ENCODE peak calls at places on chromosome 19, in four cellular contexts. One of them, this sample, is unnamed.

GRCh38 chr19:1261512-1261862 is 7.6 kb upstream of the CIRBP start:
- DNase-seq in nucleus accumbens: no peak
- DNase-seq in mammary epithelial cell: no peak
- DNase-seq in CD8-positive, alpha-beta T cell: peak; percentile 52
- DNase-seq in this sample: no peak

GRCh38 chr19:46698395-46699321 is 18.3 kb downstream of the PRKD2 start:
- DNase-seq in nucleus accumbens: no peak
- DNase-seq in mammary epithelial cell: no peak
- DNase-seq in CD8-positive, alpha-beta T cell: no peak
- DNase-seq in this sample: no peak

GRCh38 chr19:14672043-14672872 is 2.4 kb downstream of the ADGRE3 start:
- DNase-seq in nucleus accumbens: no peak
- DNase-seq in mammary epithelial cell: no peak
- DNase-seq in CD8-positive, alpha-beta T cell: no peak
- DNase-seq in this sample: no peak

GRCh38 chr19:50568321-50569022 is at the start of gene LRRC4B:
- DNase-seq in nucleus accumbens: peak; percentile 17
- DNase-seq in mammary epithelial cell: no peak
- DNase-seq in CD8-positive, alpha-beta T cell: no peak
- DNase-seq in this sample: no peak

GRCh38 chr19:844300-844971 is 3.6 kb downstream of the PRTN3 start:
- DNase-seq in nucleus accumbens: no peak
- DNase-seq in mammary epithelial cell: no peak
- DNase-seq in CD8-positive, alpha-beta T cell: no peak
- DNase-seq in this sample: no peak

GRCh38 chr19:40512473-40513344 is 45.9 kb downstream of the SPTBN4 start:
- DNase-seq in nucleus accumbens: no peak
- DNase-seq in mammary epithelial cell: peak; percentile 52
- DNase-seq in CD8-positive, alpha-beta T cell: no peak
- DNase-seq in this sample: no peak

GRCh38 chr19:48292798-48293197 is 22.9 kb downstream of the ZNF114 start:
- DNase-seq in nucleus accumbens: no peak
- DNase-seq in mammary epithelial cell: peak; percentile 88
- DNase-seq in CD8-positive, alpha-beta T cell: no peak
- DNase-seq in this sample: no peak

GRCh38 chr19:29810504-29810871 is 1.3 kb upstream of the CCNE1 start:
- DNase-seq in nucleus accumbens: no peak
- DNase-seq in mammary epithelial cell: peak; percentile 81
- DNase-seq in CD8-positive, alpha-beta T cell: no peak
- DNase-seq in this sample: no peak

GRCh38 chr19:6023085-6023682 is 45.2 kb upstream of the RANBP3 start:
- DNase-seq in nucleus accumbens: no peak
- DNase-seq in mammary epithelial cell: no peak
- DNase-seq in CD8-positive, alpha-beta T cell: no peak
- DNase-seq in this sample: no peak

GRCh38 chr19:16141043-16141442 is 2.4 kb upstream of the HSH2D start:
- DNase-seq in nucleus accumbens: no peak
- DNase-seq in mammary epithelial cell: no peak
- DNase-seq in CD8-positive, alpha-beta T cell: no peak
- DNase-seq in this sample: no peak

GRCh38 chr19:35143231-35143715 is at the start of gene FXYD7:
- DNase-seq in nucleus accumbens: no peak
- DNase-seq in mammary epithelial cell: no peak
- DNase-seq in CD8-positive, alpha-beta T cell: no peak
- DNase-seq in this sample: no peak

GRCh38 chr19:35090160-35090794 is 25.3 kb upstream of the FXYD3 start:
- DNase-seq in nucleus accumbens: peak; percentile 28
- DNase-seq in mammary epithelial cell: peak; percentile 46
- DNase-seq in CD8-positive, alpha-beta T cell: peak; percentile 31
- DNase-seq in this sample: peak; percentile 20

GRCh38 chr19:5101871-5102270 is 133.0 kb downstream of the KDM4B start:
- DNase-seq in nucleus accumbens: no peak
- DNase-seq in mammary epithelial cell: no peak
- DNase-seq in CD8-positive, alpha-beta T cell: no peak
- DNase-seq in this sample: no peak

This sample was measured in T-cell.